ENCODE peak calls at places on chromosomes 7 and 10, in six cellular contexts. N is fibroblast of mammary gland; P is AG20443; W is stimulated activated CD4-positive, alpha-beta T cell treated with anti-CD3 and anti-CD28 coated beads, Interleukin-1b, Interleukin-23, amount 100 ng/mL, for 24 hours; C is IMR-90; Y is nucleus accumbens. B is an unnamed sample.

GRCh38 chr10:60717852-60718251 is 60.4 kb upstream of the CDK1 start:
- DNase-seq in W (no peak), Y (no peak), N (peak), C (no peak), P (no peak), B (no peak)

GRCh38 chr10:24541239-24541753 is 182.4 kb downstream of the ARHGAP21 start:
- DNase-seq in P (no peak), W (no peak), N (no peak), C (no peak), Y (no peak), B (no peak)

GRCh38 chr7:105691692-105692564 is 110.6 kb upstream of the EFCAB10 start:
- DNase-seq in C (peak), P (peak), N (peak), Y (peak), W (no peak), B (peak)

GRCh38 chr10:28169525-28169924 is 133.3 kb downstream of the MPP7 start:
- DNase-seq in P (no peak), C (no peak), Y (no peak), W (no peak), N (no peak), B (no peak)

GRCh38 chr10:35424680-35425285 is 88.5 kb downstream of the CCNY start:
- DNase-seq in W (no peak), C (no peak), Y (no peak), N (no peak), P (no peak), B (no peak)

GRCh38 chr10:127932521-127933270 is 25.8 kb downstream of the PTPRE start:
- DNase-seq in W (no peak), C (no peak), N (no peak), P (no peak), Y (no peak), B (no peak)

GRCh38 chr7:85608804-85609203 is 421.9 kb upstream of the SEMA3D start:
- DNase-seq in N (no peak), W (no peak), P (no peak), C (no peak), Y (no peak), B (no peak)

GRCh38 chr10:90579602-90580242 is 278.1 kb downstream of the HTR7 start:
- DNase-seq in Y (no peak), W (no peak), C (peak), N (peak), P (no peak), B (no peak)

GRCh38 chr7:78514653-78515052 is 716.1 kb downstream of the PHTF2 start:
- DNase-seq in N (no peak), C (no peak), Y (no peak), W (no peak), P (no peak), B (no peak)

GRCh38 chr7:134992626-134993179 is 6.4 kb downstream of the AGBL3 start:
- DNase-seq in C (peak), W (no peak), N (peak), Y (no peak), P (no peak), B (no peak)

GRCh38 chr7:147509052-147509480 is 1081.5 kb upstream of the C7orf33 start:
- DNase-seq in N (peak), W (no peak), P (peak), C (peak), Y (no peak), B (no peak)

GRCh38 chr10:69051303-69051702 is 36.6 kb upstream of the SRGN start:
- DNase-seq in N (peak), C (peak), P (peak), W (no peak), Y (no peak), B (no peak)

B was measured in hippocampal formation.